ENCODE peak calls at places on chromosomes 3 and 15, in seven cellular contexts. K is AG10803, V is type B pancreatic cell, L is fibroblast of lung, N is lower lobe of right lung, C is cardiac fibroblast, U is pancreas. H is an unnamed sample.

GRCh38 chr3:67804545-67804944 is 150.1 kb upstream of the SUCLG2 start:
- DNase-seq in K (no peak), V (no peak), N (no peak), C (no peak), U (no peak), L (no peak), H (no peak)

GRCh38 chr3:150775001-150775599 is 12.1 kb upstream of the SIAH2 start:
- DNase-seq in C (peak), U (no peak), V (no peak), N (no peak), K (peak), L (peak), H (no peak)

GRCh38 chr15:90819390-90819789 is 49.0 kb upstream of the FURIN start:
- DNase-seq in L (no peak), V (no peak), U (peak), N (no peak), K (no peak), C (no peak), H (no peak)

GRCh38 chr15:23823508-23823907 is 136.4 kb upstream of the NDN start:
- DNase-seq in K (no peak), C (no peak), L (no peak), V (no peak), U (no peak), N (no peak), H (peak)

GRCh38 chr3:184337315-184337714 is at the start of gene FAM131A:
- DNase-seq in L (peak), V (no peak), C (no peak), N (no peak), U (no peak), K (peak), H (no peak)

GRCh38 chr3:198079771-198080520 is 119.9 kb downstream of the LMLN start:
- DNase-seq in N (no peak), L (peak), V (peak), K (no peak), C (peak), U (peak), H (peak)

GRCh38 chr3:122944671-122945151 is 82.9 kb downstream of the SEMA5B start:
- DNase-seq in U (peak), C (peak), K (peak), L (peak), N (no peak), V (no peak), H (no peak)

GRCh38 chr3:72655758-72656157 is 192.5 kb downstream of the SHQ1 start:
- DNase-seq in N (no peak), K (no peak), U (no peak), L (no peak), V (no peak), C (no peak), H (no peak)

GRCh38 chr3:49924683-49925082 is 4.9 kb downstream of the MON1A start:
- DNase-seq in U (no peak), C (peak), K (peak), V (no peak), N (no peak), L (peak), H (no peak)

GRCh38 chr3:71984843-71985594 is 200.1 kb upstream of the PROK2 start:
- DNase-seq in L (no peak), U (no peak), C (no peak), K (no peak), V (no peak), N (no peak), H (no peak)

GRCh38 chr3:123951522-123952447 is 9.2 kb downstream of the CCDC14 start:
- DNase-seq in K (peak), U (no peak), N (no peak), C (no peak), L (peak), V (no peak), H (no peak)

GRCh38 chr3:125386811-125387210 is 11.7 kb upstream of the ZNF148 start:
- DNase-seq in L (peak), C (peak), N (no peak), V (no peak), U (no peak), K (peak), H (no peak)

GRCh38 chr3:14286887-14287496 is 108.4 kb downstream of the LSM3 start:
- DNase-seq in V (no peak), L (no peak), U (no peak), K (no peak), C (no peak), N (no peak), H (no peak)

GRCh38 chr3:149000207-149000745 is 8.9 kb downstream of the GYG1 start:
- DNase-seq in L (peak), V (no peak), U (no peak), K (no peak), N (no peak), C (no peak), H (no peak)

GRCh38 chr3:41035445-41036022 is 163.8 kb upstream of the CTNNB1 start:
- DNase-seq in U (no peak), V (no peak), L (no peak), K (no peak), N (no peak), C (no peak), H (no peak)

GRCh38 chr3:17070560-17070959 is 185.8 kb downstream of the PLCL2 start:
- DNase-seq in N (no peak), L (peak), C (peak), U (no peak), K (peak), V (no peak), H (no peak)

GRCh38 chr3:22175899-22176298 is 424.9 kb upstream of the ZNF385D start:
- DNase-seq in L (no peak), V (no peak), C (peak), U (no peak), N (no peak), K (peak), H (no peak)

GRCh38 chr3:107064445-107065060 is 312.7 kb upstream of the CCDC54 start:
- DNase-seq in K (peak), V (peak), N (no peak), C (peak), U (no peak), L (peak), H (peak)

GRCh38 chr15:90660195-90660995 is 56.8 kb upstream of the BLM start:
- DNase-seq in L (peak), N (peak), C (peak), V (no peak), U (peak), K (peak), H (no peak)

GRCh38 chr3:58564456-58565160 is 12.6 kb downstream of the FAM107A start:
- DNase-seq in V (peak), U (no peak), N (no peak), K (peak), C (peak), L (peak), H (no peak)

GRCh38 chr3:46960081-46960701 is 16.4 kb downstream of the CCDC12 start:
- DNase-seq in K (peak), C (peak), L (peak), N (no peak), U (no peak), V (no peak), H (peak)

GRCh38 chr15:70580286-70580685 is 183.1 kb downstream of the UACA start:
- DNase-seq in K (no peak), C (no peak), V (no peak), N (no peak), L (no peak), U (no peak), H (no peak)

GRCh38 chr3:9779721-9780450 is 10.1 kb upstream of the CAMK1 start:
- DNase-seq in V (no peak), U (no peak), K (no peak), C (no peak), N (peak), L (no peak), H (no peak)

GRCh38 chr3:52522651-52523251 is 10.9 kb downstream of the NT5DC2 start:
- DNase-seq in U (peak), C (no peak), V (no peak), N (peak), L (no peak), K (no peak), H (no peak)

GRCh38 chr15:43210172-43210745 is 10.6 kb downstream of the EPB42 start:
- DNase-seq in N (no peak), L (no peak), V (no peak), C (no peak), U (no peak), K (no peak), H (no peak)

GRCh38 chr3:127520993-127521392 is 69.5 kb downstream of the TPRA1 start:
- DNase-seq in K (no peak), L (no peak), U (no peak), C (no peak), V (no peak), N (no peak), H (no peak)

GRCh38 chr3:59873576-59874230 is 823.9 kb upstream of the CFAP20DC start:
- DNase-seq in N (no peak), L (no peak), U (no peak), K (no peak), V (no peak), C (no peak), H (no peak)

GRCh38 chr15:55270301-55270700 is 19.3 kb downstream of the RAB27A start:
- DNase-seq in L (no peak), U (no peak), V (no peak), N (no peak), C (no peak), K (peak), H (no peak)

GRCh38 chr15:80418892-80419537 is 14.8 kb downstream of the ARNT2 start:
- DNase-seq in C (peak), V (no peak), K (peak), U (no peak), N (no peak), L (peak), H (peak)

GRCh38 chr3:114447950-114448479 is 154.2 kb downstream of the TIGIT start:
- DNase-seq in V (no peak), L (no peak), K (peak), N (no peak), C (no peak), U (no peak), H (no peak)

GRCh38 chr15:93231261-93231939 is 142.4 kb upstream of the RGMA start:
- DNase-seq in U (no peak), K (no peak), C (no peak), L (no peak), N (no peak), V (no peak), H (no peak)

GRCh38 chr3:171327441-171328174 is 132.6 kb downstream of the TNIK start:
- DNase-seq in N (no peak), V (no peak), K (no peak), L (peak), U (no peak), C (no peak), H (no peak)

GRCh38 chr3:170724599-170724998 is 138.7 kb upstream of the SLC7A14 start:
- DNase-seq in N (no peak), C (peak), L (peak), K (peak), U (no peak), V (no peak), H (no peak)

DNA sequence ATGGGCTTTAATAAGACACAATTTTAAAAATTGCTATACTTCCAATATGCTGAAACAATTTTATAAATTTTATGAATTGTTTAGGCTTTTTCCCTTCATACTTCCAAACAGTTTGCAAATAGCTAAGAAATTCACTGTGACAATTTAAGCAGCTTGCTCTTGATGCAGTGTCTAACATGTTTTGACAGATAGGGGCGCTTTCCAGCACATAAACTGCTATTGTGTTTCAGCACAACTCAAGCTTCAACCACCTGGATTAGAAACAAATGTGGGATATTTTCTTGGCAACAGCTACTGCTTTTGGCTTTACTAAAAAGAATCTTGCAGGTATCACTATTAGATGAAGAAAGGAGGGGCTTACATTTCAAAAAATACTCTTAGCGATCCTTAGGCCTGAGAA is 565.8 kb upstream of the DPPA4 start:
- DNase-seq in C (no peak), V (no peak), U (no peak), L (no peak), K (no peak), N (no peak), H (no peak)
- TF ChIP-seq CTCF in C (no peak), V (no peak), U (no peak), L (no peak), K (no peak), N (no peak), H (no peak)

GRCh38 chr3:43286115-43286885 is at the start of gene SNRK:
- DNase-seq in N (peak), U (peak), C (peak), V (peak), K (peak), L (peak), H (peak)
- TF ChIP-seq CTCF in N (peak), U (no peak), C (peak), V (peak), K (peak), L (peak), H (no peak)

DNA sequence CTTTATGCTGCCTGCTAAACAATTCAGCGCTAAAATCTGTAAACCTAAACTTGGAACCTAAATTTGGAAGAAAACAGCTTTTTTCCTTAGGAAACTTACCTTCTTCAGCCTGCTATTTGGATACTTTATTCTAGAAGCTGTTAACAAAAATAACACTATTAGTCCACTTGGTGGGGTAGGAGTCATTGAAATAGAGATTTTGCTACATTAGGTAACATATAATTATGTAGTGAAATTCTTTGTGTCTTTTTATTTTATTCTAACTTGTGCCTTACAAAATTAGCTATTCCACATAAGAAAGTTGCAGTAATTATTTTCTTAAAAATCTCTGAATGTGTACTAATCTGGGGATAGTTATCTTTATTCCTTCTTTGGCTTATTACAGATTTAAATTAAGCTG is 360.4 kb upstream of the ROBO2 start:
- DNase-seq in K (no peak), C (no peak), V (no peak), L (no peak), U (no peak), N (no peak), H (no peak)
- TF ChIP-seq CTCF in K (no peak), C (no peak), V (peak), L (peak), U (no peak), N (no peak), H (no peak)

GRCh38 chr3:5232570-5232969 is 45.1 kb downstream of the EDEM1 start:
- DNase-seq in L (no peak), N (no peak), C (no peak), V (no peak), K (no peak), U (no peak), H (no peak)
- TF ChIP-seq CTCF in L (no peak), N (no peak), C (peak), V (no peak), K (no peak), U (no peak), H (no peak)

GRCh38 chr15:39581501-39582285 is 814 bp downstream of the THBS1 start:
- DNase-seq in U (peak), K (peak), N (peak), L (peak), C (peak), V (no peak), H (peak)
- TF ChIP-seq CTCF in U (no peak), K (peak), N (peak), L (peak), C (peak), V (peak), H (no peak)

DNA sequence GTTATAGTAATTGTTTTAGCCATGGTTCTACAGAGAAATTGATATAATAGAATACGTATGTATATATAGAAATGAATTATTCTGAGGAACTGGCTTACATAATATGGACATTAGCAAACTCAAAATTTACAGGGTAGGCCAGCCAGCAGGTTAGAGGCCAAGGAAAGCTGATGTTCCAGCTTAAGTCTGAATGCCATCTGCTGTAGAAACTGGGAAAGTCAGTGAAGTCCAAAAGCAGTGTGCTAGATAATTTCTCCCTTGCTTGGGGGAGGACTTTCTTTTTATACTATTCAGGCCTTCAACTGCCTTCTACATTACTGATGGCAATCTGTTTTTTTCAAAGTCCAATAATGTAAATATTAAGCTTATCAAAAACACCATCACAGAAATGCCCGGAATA is 1174.7 kb downstream of the ZPLD1 start:
- DNase-seq in K (peak), V (no peak), U (no peak), C (no peak), N (no peak), L (no peak), H (no peak)
- TF ChIP-seq CTCF in K (no peak), V (no peak), U (no peak), C (no peak), N (no peak), L (no peak), H (no peak)

GRCh38 chr3:42120866-42121265 is 29.7 kb downstream of the TRAK1 start:
- DNase-seq in L (peak), U (no peak), N (no peak), C (peak), K (peak), V (no peak), H (no peak)

GRCh38 chr3:42123824-42124500 is 32.8 kb downstream of the TRAK1 start:
- DNase-seq in C (no peak), V (no peak), L (no peak), U (no peak), N (no peak), K (no peak), H (no peak)

GRCh38 chr3:42123012-42123581 is 31.9 kb downstream of the TRAK1 start:
- DNase-seq in C (peak), V (no peak), L (peak), K (peak), N (no peak), U (no peak), H (peak)

GRCh38 chr3:42119558-42120355 is 28.6 kb downstream of the TRAK1 start:
- DNase-seq in K (no peak), V (no peak), C (peak), N (no peak), L (peak), U (no peak), H (no peak)

DNA sequence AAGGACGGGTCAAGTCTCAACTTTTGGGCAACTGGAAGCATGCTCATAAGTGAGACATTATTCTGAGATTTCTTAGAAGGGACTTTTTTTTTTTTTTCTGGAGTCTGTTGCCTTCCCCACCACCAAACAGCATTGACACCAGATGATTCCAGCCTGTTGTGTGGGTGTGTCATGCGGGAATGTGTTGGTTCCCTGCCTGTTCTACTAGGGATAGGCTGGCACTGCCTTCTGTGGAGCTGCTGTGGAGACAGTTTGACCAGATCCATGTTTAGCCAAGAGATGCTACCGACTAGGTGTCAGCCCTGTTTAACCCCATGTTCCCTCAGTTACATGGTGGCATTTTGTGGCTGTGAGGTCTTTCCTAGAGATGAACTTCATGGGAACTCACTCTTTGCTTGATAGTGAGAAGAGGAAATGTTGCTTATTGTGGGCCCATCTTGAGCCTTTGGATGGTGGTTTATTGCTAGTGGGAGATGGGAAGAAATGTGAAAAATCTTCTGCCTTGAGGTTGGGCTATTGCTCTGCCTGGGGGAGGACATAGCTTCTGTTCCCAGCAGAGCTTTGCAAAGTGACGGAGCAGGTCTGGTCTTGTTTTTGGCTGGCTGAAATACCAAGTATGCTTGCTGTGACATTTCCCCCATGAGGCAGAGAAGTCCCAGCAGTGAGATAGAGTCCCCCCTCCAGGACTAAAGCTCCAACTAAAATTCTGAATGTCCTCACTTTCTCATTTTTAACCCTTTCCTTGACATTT is 31.3 kb downstream of the TRAK1 start:
- DNase-seq in U (no peak), K (peak), N (no peak), V (no peak), L (no peak), C (no peak), H (no peak)
- TF ChIP-seq CTCF in U (no peak), K (no peak), N (no peak), V (no peak), L (no peak), C (no peak), H (no peak)

DNA sequence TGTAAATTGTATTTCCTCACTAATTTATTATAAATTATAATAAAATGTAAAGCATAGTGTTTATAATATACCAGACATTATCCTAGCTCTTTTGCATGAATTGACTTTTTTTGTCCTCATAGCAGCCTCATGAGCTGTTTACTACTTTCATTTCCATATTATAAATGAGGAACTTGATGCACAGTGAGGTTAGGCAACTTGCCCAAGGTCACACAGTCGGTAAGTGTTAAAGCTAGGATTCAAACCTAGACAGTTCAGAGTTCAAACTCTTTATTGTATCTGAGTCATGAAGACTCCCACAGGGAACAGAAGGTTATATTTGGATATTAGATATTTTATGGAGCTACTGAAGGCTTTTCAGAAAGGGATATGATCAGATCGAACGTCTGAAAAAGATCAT is 322.2 kb upstream of the SATB1 start:
- DNase-seq in C (no peak), K (no peak), L (no peak), V (no peak), U (no peak), N (peak), H (no peak)
- TF ChIP-seq CTCF in C (no peak), K (no peak), L (no peak), V (no peak), U (no peak), N (no peak), H (no peak)

GRCh38 chr15:32028921-32029320 is 1.4 kb upstream of the CHRNA7 start:
- DNase-seq in N (no peak), C (no peak), V (no peak), L (no peak), K (no peak), U (no peak), H (peak)
- TF ChIP-seq CTCF in N (no peak), C (no peak), V (no peak), L (no peak), K (no peak), U (no peak), H (no peak)

GRCh38 chr15:25372298-25372697 is 66.5 kb downstream of the UBE3A start:
- DNase-seq in C (peak), N (no peak), U (no peak), V (no peak), K (no peak), L (peak), H (no peak)

GRCh38 chr15:25374143-25374542 is 64.7 kb downstream of the UBE3A start:
- DNase-seq in V (no peak), L (peak), N (no peak), K (no peak), C (no peak), U (no peak), H (no peak)

GRCh38 chr15:25366058-25366457 is 72.8 kb downstream of the UBE3A start:
- DNase-seq in C (no peak), L (no peak), N (no peak), U (no peak), K (no peak), V (no peak), H (no peak)

GRCh38 chr15:25368855-25369254 is 70.0 kb downstream of the UBE3A start:
- DNase-seq in U (no peak), V (no peak), N (no peak), K (peak), L (peak), C (peak), H (no peak)
- TF ChIP-seq CTCF in U (no peak), V (no peak), N (no peak), K (no peak), L (no peak), C (no peak), H (no peak)

H was measured in endothelial cell.